ENCODE peak calls at places on chromosomes 1 and 21, in nine cellular contexts. S is hippocampal formation; T is thoracic aorta; I is GM12878; J is HL-60; W is EH; P is substantia nigra; O is activated naive CD4-positive, alpha-beta T cell treated with anti-CD3 and anti-CD28 coated beads, Interleukin-2, amount 50 U/mL, for 72 hours; G is stimulated activated CD4-positive, alpha-beta T cell treated with anti-CD3 and anti-CD28 coated beads, Interleukin-15, amount 100 ng/mL, for 1 hour. K is an unnamed sample.

GRCh38 chr1:179053486-179053885 is 27.8 kb downstream of the FAM20B start:
- DNase-seq in J (no peak), T (no peak), G (no peak), P (no peak), O (no peak), I (no peak), S (no peak), W (no peak), K (no peak)

GRCh38 chr1:218259800-218260199 is 25.3 kb upstream of the RRP15 start:
- DNase-seq in G (no peak), T (no peak), I (no peak), J (peak), O (no peak), P (no peak), S (no peak), W (peak), K (no peak)

GRCh38 chr1:30522031-30523004 is 201.1 kb downstream of the MATN1 start:
- DNase-seq in W (peak), P (no peak), T (no peak), O (peak), I (no peak), S (no peak), G (no peak), J (no peak), K (peak)

GRCh38 chr1:161084205-161084988 is 5.0 kb downstream of the NECTIN4 start:
- DNase-seq in S (no peak), O (no peak), T (no peak), J (no peak), G (no peak), P (no peak), I (no peak), W (peak), K (peak)

GRCh38 chr1:225479341-225479740 is 51.5 kb upstream of the LBR start:
- DNase-seq in P (no peak), G (no peak), I (no peak), S (no peak), W (no peak), O (no peak), J (no peak), T (no peak), K (no peak)

GRCh38 chr1:219144659-219145313 is 28.9 kb upstream of the LYPLAL1 start:
- DNase-seq in O (no peak), P (no peak), I (no peak), W (no peak), G (no peak), J (no peak), T (no peak), S (no peak), K (no peak)

GRCh38 chr21:36688324-36688723 is 10.6 kb upstream of the SIM2 start:
- DNase-seq in T (no peak), S (no peak), O (no peak), J (no peak), I (no peak), G (no peak), P (no peak), W (no peak), K (no peak)

GRCh38 chr21:38925923-38926322 is 120.2 kb downstream of the ETS2 start:
- DNase-seq in T (peak), P (no peak), G (no peak), W (peak), J (no peak), O (no peak), I (no peak), S (no peak), K (no peak)

GRCh38 chr1:230163719-230164118 is 96.7 kb downstream of the GALNT2 start:
- DNase-seq in G (no peak), W (no peak), I (no peak), P (no peak), O (no peak), T (no peak), S (no peak), J (no peak), K (no peak)

GRCh38 chr1:24949331-24949881 is 19.3 kb upstream of the RUNX3 start:
- DNase-seq in S (no peak), I (no peak), G (no peak), T (no peak), P (no peak), O (no peak), J (no peak), W (peak), K (no peak)

GRCh38 chr1:6144175-6144574 is 35.9 kb downstream of the CHD5 start:
- DNase-seq in P (no peak), G (no peak), S (no peak), J (no peak), W (no peak), O (no peak), T (no peak), I (no peak), K (no peak)

GRCh38 chr1:31815307-31815645 is 546 bp downstream of the SPOCD1 start:
- DNase-seq in W (no peak), P (no peak), J (no peak), S (no peak), O (no peak), I (no peak), G (no peak), T (no peak), K (no peak)

K was measured in chondrocyte.